ENCODE peak calls at places on chromosomes 13 and 19, in four cellular contexts. S is transverse colon, U is stomach, M is tibial nerve. R is an unnamed sample. For H3K4me1, the result is how much of the 10 kb centered on the place peaks cover.

GRCh38 chr13:80684525-80685017 is 343.6 kb upstream of the SPRY2 start:
- DNase-seq in U (no peak), S (no peak), M (no peak), R (no peak)

GRCh38 chr19:6273701-6274601 is 5.8 kb downstream of the MLLT1 start:
- DNase-seq in U (peak), S (peak), M (peak), R (peak)

GRCh38 chr19:22545751-22546150 is 88.4 kb upstream of the ZNF492 start:
- DNase-seq in M (no peak), U (no peak), S (peak), R (no peak)

GRCh38 chr19:3145909-3146676 is 10.3 kb downstream of the GNA15 start:
- DNase-seq in U (no peak), S (no peak), M (no peak), R (no peak)

GRCh38 chr13:52405767-52406494 is at the start of gene THSD1:
- DNase-seq in U (peak), M (peak), S (peak), R (peak)

GRCh38 chr13:78625384-78625783 is 22.0 kb upstream of the POU4F1 start:
- DNase-seq in U (no peak), M (no peak), S (no peak), R (no peak)

GRCh38 chr13:80502359-80502758 is 161.4 kb upstream of the SPRY2 start:
- DNase-seq in M (no peak), S (no peak), U (no peak), R (no peak)

GRCh38 chr19:47658431-47659383 is 49.8 kb downstream of the BICRA start:
- DNase-seq in S (peak), U (peak), M (no peak), R (no peak)

GRCh38 chr13:30111810-30112209 is 195.5 kb downstream of the KATNAL1 start:
- DNase-seq in M (no peak), S (no peak), U (no peak), R (no peak)
- TF ChIP-seq CTCF in M (no peak), S (no peak), U (no peak), R (no peak)

DNA sequence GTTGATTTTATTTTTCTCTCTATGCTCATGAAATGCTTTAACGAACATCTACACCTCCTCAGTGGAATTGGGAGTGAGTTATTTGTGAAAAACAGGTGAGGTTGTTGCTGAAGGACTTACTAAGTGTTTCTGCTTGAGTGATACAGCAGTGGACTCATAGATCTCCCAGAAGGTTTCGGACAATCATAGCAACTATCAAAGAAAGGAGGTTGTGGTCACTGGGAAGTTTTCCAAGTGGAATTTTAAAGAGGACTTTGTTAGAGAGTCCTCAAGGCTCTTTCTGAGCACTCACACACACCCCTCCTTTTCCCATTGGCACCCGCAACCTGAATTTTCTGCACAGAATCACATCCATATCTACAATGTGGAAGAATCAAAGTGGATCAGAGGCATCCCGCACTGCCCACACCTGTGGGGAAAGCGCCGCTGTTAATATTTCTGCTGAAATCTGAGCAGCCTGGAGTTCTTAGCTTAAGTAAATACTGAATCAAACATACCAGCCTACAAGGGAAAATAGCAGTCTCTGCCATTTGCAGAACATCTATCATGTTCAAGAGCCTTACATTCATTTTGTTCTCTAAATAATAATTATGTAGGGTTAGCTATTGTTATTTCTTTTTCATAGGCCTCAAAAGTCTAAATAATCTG is 719.4 kb downstream of the DIAPH3 start:
- DNase-seq in U (no peak), S (no peak), M (no peak), R (no peak)
- H3K4me1 ChIP-seq in U (under half), S (under half), M (under half), R (under half)

GRCh38 chr19:1013218-1013617 is 7.7 kb downstream of the TMEM259 start:
- DNase-seq in S (no peak), M (no peak), U (no peak), R (no peak)
- TF ChIP-seq POLR2A in S (no peak), M (no peak), U (no peak), R (no peak)

DNA sequence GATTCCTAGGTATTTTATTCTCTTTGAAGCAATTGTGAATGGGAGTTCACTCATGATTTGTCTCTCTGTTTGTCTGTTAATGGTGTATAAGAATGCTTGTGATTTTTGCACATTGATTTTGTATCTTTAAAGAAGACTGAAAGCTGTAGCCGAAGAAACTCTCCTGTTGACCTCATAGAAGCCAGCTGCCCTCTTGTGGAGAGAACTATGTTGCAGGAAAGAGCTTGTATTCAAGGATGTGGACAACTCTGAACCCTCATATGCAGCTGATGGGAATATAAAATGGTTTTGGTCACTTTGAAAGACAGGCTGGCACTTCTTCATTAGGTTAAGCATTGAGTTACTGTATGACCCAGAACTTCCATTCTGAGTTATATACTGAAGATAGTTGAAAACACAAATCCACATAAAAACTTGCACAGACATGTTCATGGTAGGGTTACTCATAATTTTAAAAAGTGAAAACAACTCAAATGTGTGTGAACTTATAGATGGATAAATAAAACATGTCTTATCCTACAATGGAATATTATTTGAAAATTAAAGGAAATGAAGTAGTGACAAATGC is 65.8 kb upstream of the SLITRK6 start:
- DNase-seq in M (no peak), S (no peak), U (no peak), R (no peak)
- TF ChIP-seq CTCF in M (no peak), S (no peak), U (no peak), R (no peak)

R was measured in gastrocnemius medialis.